ENCODE peak calls at places on chromosomes 3 and 15, in six cellular contexts. X is foreskin keratinocyte; O is DMS79; C is amygdala; D is B cell; A is stimulated activated naive B cell treated with anti-CD40 and anti-IgM and Interleukin-4, amounts not matched to agents 10 μg/mL and 1 μg/mL and 100 μg/mL, for 72 hours. Q is an unnamed sample.

GRCh38 chr15:81117136-81117535 is 16.9 kb upstream of the CFAP161 start:
- DNase-seq in A (no peak), C (no peak), X (no peak), O (no peak), D (no peak), Q (no peak)

GRCh38 chr3:73419993-73420392 is 204.7 kb downstream of the PDZRN3 start:
- DNase-seq in X (no peak), O (no peak), D (no peak), A (no peak), C (no peak), Q (no peak)

GRCh38 chr15:70063284-70063991 is 34.3 kb downstream of the TLE3 start:
- DNase-seq in X (no peak), C (no peak), A (no peak), D (no peak), O (no peak), Q (no peak)

GRCh38 chr15:42024303-42024702 is 3.5 kb upstream of the PLA2G4E start:
- DNase-seq in A (no peak), C (no peak), O (no peak), X (no peak), D (no peak), Q (no peak)

GRCh38 chr15:89197503-89197971 is 23.8 kb downstream of the RLBP1 start:
- DNase-seq in D (no peak), O (peak), X (peak), A (no peak), C (peak), Q (no peak)

GRCh38 chr15:85730001-85730820 is 64.5 kb downstream of the KLHL25 start:
- DNase-seq in D (peak), X (no peak), C (no peak), A (peak), O (peak), Q (no peak)

GRCh38 chr15:89656116-89656815 is 999 bp upstream of the KIF7 start:
- DNase-seq in C (no peak), O (no peak), D (no peak), X (no peak), A (no peak), Q (no peak)

GRCh38 chr15:62307551-62307950 is 142.5 kb upstream of the C2CD4B start:
- DNase-seq in O (no peak), A (no peak), D (no peak), C (no peak), X (peak), Q (no peak)

GRCh38 chr15:85794598-85795319 is at the start of gene KLHL25:
- DNase-seq in A (peak), D (peak), C (peak), O (peak), X (peak), Q (peak)

GRCh38 chr3:184325715-184326114 is 11.3 kb downstream of the EIF4G1 start:
- DNase-seq in D (no peak), O (no peak), X (no peak), A (no peak), C (no peak), Q (no peak)

GRCh38 chr3:189629803-189630455 is 1.3 kb upstream of the TP63 start:
- DNase-seq in A (no peak), D (no peak), C (no peak), O (no peak), X (no peak), Q (no peak)

GRCh38 chr3:33117461-33117860 is 3.6 kb downstream of the CRTAP start:
- DNase-seq in X (no peak), O (no peak), C (no peak), D (no peak), A (no peak), Q (no peak)

GRCh38 chr15:101064795-101065569 is 145.8 kb downstream of the LRRK1 start:
- DNase-seq in O (no peak), D (no peak), A (no peak), X (no peak), C (no peak), Q (no peak)

GRCh38 chr15:60814855-60815254 is 335.9 kb upstream of the ICE2 start:
- DNase-seq in D (no peak), A (no peak), X (no peak), O (no peak), C (no peak), Q (no peak)

GRCh38 chr3:123159926-123160635 is 41.7 kb upstream of the SEC22A start:
- DNase-seq in C (no peak), X (no peak), O (no peak), D (no peak), A (no peak), Q (no peak)

GRCh38 chr3:182081096-182081495 is 369.4 kb downstream of the SOX2 start:
- DNase-seq in O (no peak), X (no peak), C (no peak), D (no peak), A (no peak), Q (no peak)